ENCODE peak calls at places on chromosomes 11 and 22, in five cellular contexts. Y is A549, T is HCT116, G is endothelial cell of umbilical vein, L is GM12878. R is an unnamed sample.

GRCh38 chr11:128448981-128449713 is 138.2 kb downstream of the ETS1 start:
- DNase-seq in L (no peak), Y (no peak), T (no peak), G (no peak), R (no peak)

GRCh38 chr11:107713009-107713408 is 1.2 kb upstream of the SLN start:
- DNase-seq in T (no peak), L (no peak), Y (no peak), G (no peak), R (no peak)

GRCh38 chr11:32870676-32871075 is 21.9 kb upstream of the QSER1 start:
- DNase-seq in G (no peak), Y (no peak), L (no peak), T (no peak), R (peak)

GRCh38 chr11:8067929-8068575 is 13.0 kb upstream of the TUB start:
- DNase-seq in T (no peak), Y (no peak), L (no peak), G (no peak), R (no peak)

GRCh38 chr11:134034496-134035381 is 34.1 kb upstream of the JAM3 start:
- DNase-seq in T (no peak), G (no peak), Y (no peak), L (no peak), R (no peak)

GRCh38 chr22:17917490-17917983 is 106.8 kb downstream of the MICAL3 start:
- DNase-seq in G (no peak), Y (no peak), T (no peak), L (no peak), R (no peak)

GRCh38 chr11:48081151-48082010 is 101.0 kb downstream of the PTPRJ start:
- DNase-seq in T (no peak), L (no peak), Y (no peak), G (peak), R (peak)

GRCh38 chr11:59918494-59918893 is 19.7 kb upstream of the OOSP1 start:
- DNase-seq in T (no peak), Y (no peak), G (no peak), L (no peak), R (no peak)

GRCh38 chr11:94504689-94505293 is 7.5 kb upstream of the C11orf97 start:
- DNase-seq in G (peak), Y (peak), T (peak), L (no peak), R (peak)

DNA sequence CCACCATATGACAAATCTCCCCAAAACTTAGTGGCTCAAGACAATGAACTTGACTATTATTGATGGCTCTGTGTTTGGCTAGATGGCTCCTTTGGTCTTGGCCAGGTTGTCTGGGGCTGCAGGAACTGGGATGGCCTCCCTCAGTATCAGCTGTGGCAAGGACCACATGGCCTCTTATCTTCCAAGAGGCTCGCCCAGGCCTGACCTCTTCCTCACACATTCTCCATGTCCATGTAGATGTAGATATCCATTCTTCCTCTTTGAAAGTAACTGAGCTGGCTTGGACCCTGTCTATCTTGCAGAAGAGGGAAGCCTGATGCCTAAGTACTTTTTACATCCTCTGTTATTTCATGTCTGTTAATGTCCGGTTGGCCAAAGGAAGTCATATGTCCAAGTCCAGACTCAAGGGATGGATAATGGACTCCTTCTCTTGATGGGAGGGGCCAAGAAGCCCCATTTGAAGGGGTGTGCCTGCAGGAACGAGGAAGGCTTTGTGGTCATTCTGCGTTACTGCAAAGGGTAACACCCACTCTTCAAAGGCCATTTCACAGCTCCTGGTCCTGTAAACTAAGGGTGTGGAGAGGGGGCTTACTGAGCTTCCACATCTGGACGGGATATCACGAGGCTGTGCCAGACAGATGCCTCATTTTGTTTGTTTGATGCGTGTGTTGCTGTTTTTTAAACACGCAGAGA is 87.1 kb downstream of the GRIK4 start:
- DNase-seq in L (no peak), Y (no peak), G (no peak), T (no peak), R (no peak)
- TF ChIP-seq CTCF in L (no peak), Y (no peak), G (no peak), T (peak), R (no peak)

GRCh38 chr22:20952544-20953341 is 14.3 kb upstream of the AIFM3 start:
- DNase-seq in L (no peak), G (no peak), Y (no peak), T (no peak), R (no peak)
- TF ChIP-seq POLR2A in L (peak), G (no peak), Y (no peak), T (no peak), R (no peak)

GRCh38 chr11:65865550-65866172 is 5.4 kb downstream of the MUS81 start:
- DNase-seq in Y (no peak), L (no peak), G (no peak), T (no peak), R (no peak)
- TF ChIP-seq MAX in Y (no peak), L (no peak), G (no peak), T (no peak), R (no peak)

GRCh38 chr22:49072996-49073645 is 754.6 kb downstream of the BRD1 start:
- DNase-seq in G (no peak), L (no peak), Y (no peak), T (no peak), R (no peak)

GRCh38 chr22:49076300-49077035 is 751.2 kb downstream of the BRD1 start:
- DNase-seq in L (no peak), T (no peak), Y (no peak), G (no peak), R (no peak)

GRCh38 chr22:49075150-49075549 is 752.5 kb downstream of the BRD1 start:
- DNase-seq in Y (no peak), L (no peak), T (no peak), G (no peak), R (no peak)

GRCh38 chr22:49077036-49077393 is 750.7 kb downstream of the BRD1 start:
- DNase-seq in G (no peak), T (no peak), Y (no peak), L (no peak), R (no peak)

DNA sequence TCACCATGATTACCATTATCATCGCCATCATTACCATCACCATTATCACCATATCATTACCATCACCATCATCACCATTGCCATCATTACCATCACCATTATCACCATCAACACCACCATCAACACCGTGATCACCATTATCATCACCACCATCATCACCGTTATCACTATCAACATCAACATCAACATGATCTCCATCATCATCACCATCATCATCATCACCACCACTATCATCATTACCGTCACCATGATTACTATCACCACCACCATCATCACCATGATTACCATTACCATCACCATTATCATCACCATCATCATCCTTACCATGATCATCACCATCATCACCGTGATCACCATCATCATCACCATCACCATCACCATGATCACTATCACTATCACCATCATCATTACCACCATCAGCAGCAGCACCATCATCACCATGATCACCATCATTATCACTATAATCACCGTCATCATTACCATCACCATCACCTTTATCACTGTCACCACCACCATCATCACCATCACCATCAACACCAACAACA is 753.7 kb downstream of the BRD1 start:
- DNase-seq in T (no peak), L (no peak), G (no peak), Y (no peak), R (no peak)
- TF ChIP-seq CTCF in T (no peak), L (no peak), G (no peak), Y (no peak), R (no peak)

GRCh38 chr11:74694536-74694935 is 36.7 kb downstream of the CHRDL2 start:
- DNase-seq in Y (no peak), G (no peak), T (no peak), L (no peak), R (no peak)

GRCh38 chr11:74696488-74696887 is 34.7 kb downstream of the CHRDL2 start:
- DNase-seq in G (no peak), Y (no peak), T (no peak), L (no peak), R (no peak)

GRCh38 chr11:74697722-74698121 is 33.5 kb downstream of the CHRDL2 start:
- DNase-seq in T (no peak), Y (no peak), G (no peak), L (no peak), R (no peak)

GRCh38 chr11:74695705-74696280 is 35.4 kb downstream of the CHRDL2 start:
- DNase-seq in G (no peak), L (no peak), Y (no peak), T (no peak), R (no peak)

DNA sequence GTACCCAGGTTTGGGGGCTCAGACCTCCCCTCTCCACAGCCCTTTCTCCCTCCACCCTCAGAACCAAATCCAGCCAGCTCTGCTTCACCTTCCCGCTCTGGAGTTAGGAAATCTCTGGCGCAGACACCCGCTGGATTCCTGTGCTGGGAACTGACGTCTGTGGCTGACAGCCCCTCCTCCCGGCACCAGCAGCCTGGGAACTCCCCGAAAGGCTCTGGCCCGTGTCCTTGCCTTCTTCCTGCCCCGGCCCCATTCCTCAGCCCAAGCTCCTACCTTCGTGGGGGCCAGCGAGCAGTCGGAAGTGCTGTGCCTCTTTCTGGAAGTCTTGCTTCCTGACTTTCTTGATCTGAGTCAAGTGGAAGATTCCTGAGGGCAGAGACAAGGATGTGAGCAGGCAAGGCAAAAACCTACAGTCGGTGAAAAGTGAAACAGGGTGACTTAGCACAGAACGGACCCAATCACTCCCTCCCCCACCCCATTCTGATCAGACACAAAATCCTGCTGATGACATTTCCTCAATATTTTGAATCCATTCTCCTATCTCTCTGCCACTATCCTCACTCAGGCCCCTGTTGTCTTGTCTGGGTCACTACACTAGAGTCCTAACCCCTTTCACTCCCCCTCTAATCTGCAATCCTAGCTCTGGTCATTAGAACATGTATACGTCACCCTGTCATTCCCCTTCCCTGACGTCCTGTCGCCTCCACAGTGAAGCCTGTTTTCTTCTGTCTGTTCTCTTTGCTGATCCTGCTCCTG is 34.1 kb downstream of the CHRDL2 start:
- DNase-seq in G (peak), Y (peak), L (no peak), T (no peak), R (no peak)
- TF ChIP-seq POLR2A in G (no peak), Y (no peak), L (no peak), T (no peak), R (no peak)

GRCh38 chr11:118910309-118911112 is 15.2 kb downstream of the BCL9L start:
- DNase-seq in T (no peak), L (no peak), Y (no peak), G (peak), R (no peak)
- TF ChIP-seq MAX in T (no peak), L (no peak), Y (peak), G (no peak), R (no peak)

DNA sequence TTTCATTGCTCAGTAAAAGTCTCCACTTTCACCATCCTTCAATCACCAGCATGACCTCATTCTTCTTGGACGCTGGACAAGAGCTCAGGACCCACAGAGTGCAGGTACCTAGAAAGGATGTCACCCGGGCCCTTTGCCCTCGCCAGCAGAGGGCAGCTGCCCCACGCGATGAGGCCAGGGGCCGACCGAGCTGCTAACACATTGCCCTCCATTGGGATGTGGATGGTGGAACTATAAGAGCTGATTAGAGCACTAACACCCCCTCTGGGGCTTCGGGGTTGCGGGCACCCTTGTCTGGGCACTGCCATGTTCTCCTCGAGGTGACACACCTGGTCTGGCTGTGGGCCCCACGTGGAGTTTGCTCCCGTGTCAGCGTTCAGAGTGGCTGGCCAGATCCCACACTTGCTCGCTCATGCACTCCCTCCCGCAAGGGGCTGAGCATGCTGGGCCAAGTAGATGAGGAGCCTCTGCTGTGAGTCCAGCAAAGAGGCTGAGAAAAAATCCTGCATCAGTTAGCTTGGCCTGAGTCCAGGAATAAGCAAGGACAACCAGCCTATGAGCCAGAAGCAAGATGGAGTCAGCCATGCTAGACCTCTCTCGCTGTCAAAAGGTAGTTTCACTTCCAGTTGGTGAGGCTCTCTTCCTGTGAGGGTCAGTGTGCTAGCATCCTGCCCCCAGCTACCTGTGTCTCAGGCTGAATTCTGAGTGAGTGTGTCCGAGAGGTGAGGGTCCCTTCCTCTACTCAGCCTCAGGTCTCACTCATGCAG is 9.8 kb downstream of the KRTAP5-6 start:
- DNase-seq in L (no peak), T (no peak), Y (peak), G (no peak), R (peak)
- TF ChIP-seq CTCF in L (peak), T (peak), Y (peak), G (no peak), R (peak)

R was measured in NB4.